ENCODE peak calls at places on chromosomes 2 and 18, in ten cellular contexts. One of them, this sample, is unnamed.

GRCh38 chr2:112483047-112483473 is 1.1 kb downstream of the TTL start:
- DNase-seq in ascending aorta: no peak
- DNase-seq in WTC11: peak
- DNase-seq in psoas muscle: no peak
- DNase-seq in pancreas: no peak
- DNase-seq in bronchial epithelial cell: peak
- DNase-seq in upper lobe of right lung: no peak
- DNase-seq in stomach: no peak
- DNase-seq in cardiac fibroblast: peak
- DNase-seq in fibroblast of pulmonary artery: peak
- DNase-seq in this sample: no peak

GRCh38 chr2:14148186-14148585 is 484.3 kb upstream of the LRATD1 start:
- DNase-seq in ascending aorta: no peak
- DNase-seq in WTC11: no peak
- DNase-seq in psoas muscle: no peak
- DNase-seq in pancreas: no peak
- DNase-seq in bronchial epithelial cell: peak
- DNase-seq in upper lobe of right lung: no peak
- DNase-seq in stomach: no peak
- DNase-seq in cardiac fibroblast: peak
- DNase-seq in fibroblast of pulmonary artery: peak
- DNase-seq in this sample: no peak

GRCh38 chr2:127968610-127969339 is 59.1 kb downstream of the SAP130 start:
- DNase-seq in ascending aorta: no peak
- DNase-seq in WTC11: no peak
- DNase-seq in psoas muscle: peak
- DNase-seq in pancreas: no peak
- DNase-seq in bronchial epithelial cell: peak
- DNase-seq in upper lobe of right lung: no peak
- DNase-seq in stomach: no peak
- DNase-seq in cardiac fibroblast: no peak
- DNase-seq in fibroblast of pulmonary artery: no peak
- DNase-seq in this sample: no peak

GRCh38 chr18:25743661-25744151 is 346.7 kb downstream of the SS18 start:
- DNase-seq in ascending aorta: no peak
- DNase-seq in WTC11: peak
- DNase-seq in psoas muscle: no peak
- DNase-seq in pancreas: peak
- DNase-seq in bronchial epithelial cell: no peak
- DNase-seq in upper lobe of right lung: no peak
- DNase-seq in stomach: no peak
- DNase-seq in cardiac fibroblast: no peak
- DNase-seq in fibroblast of pulmonary artery: no peak
- DNase-seq in this sample: no peak

GRCh38 chr18:9673296-9674251 is 34.5 kb upstream of the RAB31 start:
- DNase-seq in ascending aorta: no peak
- DNase-seq in WTC11: no peak
- DNase-seq in psoas muscle: no peak
- DNase-seq in pancreas: no peak
- DNase-seq in bronchial epithelial cell: peak
- DNase-seq in upper lobe of right lung: no peak
- DNase-seq in stomach: peak
- DNase-seq in cardiac fibroblast: peak
- DNase-seq in fibroblast of pulmonary artery: peak
- DNase-seq in this sample: peak

GRCh38 chr2:172404824-172405223 is 22.6 kb upstream of the ITGA6 start:
- DNase-seq in ascending aorta: no peak
- DNase-seq in WTC11: no peak
- DNase-seq in psoas muscle: no peak
- DNase-seq in pancreas: no peak
- DNase-seq in bronchial epithelial cell: peak
- DNase-seq in upper lobe of right lung: no peak
- DNase-seq in stomach: no peak
- DNase-seq in cardiac fibroblast: peak
- DNase-seq in fibroblast of pulmonary artery: peak
- DNase-seq in this sample: no peak

GRCh38 chr2:85852979-85853498 is 35.8 kb downstream of the ST3GAL5 start:
- DNase-seq in ascending aorta: peak
- DNase-seq in WTC11: no peak
- DNase-seq in psoas muscle: no peak
- DNase-seq in pancreas: no peak
- DNase-seq in bronchial epithelial cell: no peak
- DNase-seq in upper lobe of right lung: no peak
- DNase-seq in stomach: peak
- DNase-seq in cardiac fibroblast: no peak
- DNase-seq in fibroblast of pulmonary artery: no peak
- DNase-seq in this sample: peak

GRCh38 chr2:69694894-69695849 is 46.8 kb upstream of the ANXA4 start:
- DNase-seq in ascending aorta: no peak
- DNase-seq in WTC11: no peak
- DNase-seq in psoas muscle: no peak
- DNase-seq in pancreas: no peak
- DNase-seq in bronchial epithelial cell: peak
- DNase-seq in upper lobe of right lung: no peak
- DNase-seq in stomach: no peak
- DNase-seq in cardiac fibroblast: peak
- DNase-seq in fibroblast of pulmonary artery: peak
- DNase-seq in this sample: no peak

GRCh38 chr2:53600835-53601234 is 166.8 kb upstream of the CHAC2 start:
- DNase-seq in ascending aorta: no peak
- DNase-seq in WTC11: no peak
- DNase-seq in psoas muscle: no peak
- DNase-seq in pancreas: no peak
- DNase-seq in bronchial epithelial cell: peak
- DNase-seq in upper lobe of right lung: no peak
- DNase-seq in stomach: no peak
- DNase-seq in cardiac fibroblast: no peak
- DNase-seq in fibroblast of pulmonary artery: no peak
- DNase-seq in this sample: no peak

GRCh38 chr2:207137922-207138321 is 27.8 kb downstream of the KLF7 start:
- DNase-seq in ascending aorta: no peak
- DNase-seq in WTC11: no peak
- DNase-seq in psoas muscle: no peak
- DNase-seq in pancreas: no peak
- DNase-seq in bronchial epithelial cell: no peak
- DNase-seq in upper lobe of right lung: no peak
- DNase-seq in stomach: no peak
- DNase-seq in cardiac fibroblast: no peak
- DNase-seq in fibroblast of pulmonary artery: no peak
- DNase-seq in this sample: no peak
- TF ChIP-seq CTCF in ascending aorta: no peak
- TF ChIP-seq CTCF in WTC11: no peak
- TF ChIP-seq CTCF in psoas muscle: no peak
- TF ChIP-seq CTCF in pancreas: no peak
- TF ChIP-seq CTCF in bronchial epithelial cell: no peak
- TF ChIP-seq CTCF in upper lobe of right lung: no peak
- TF ChIP-seq CTCF in stomach: no peak
- TF ChIP-seq CTCF in cardiac fibroblast: no peak
- TF ChIP-seq CTCF in fibroblast of pulmonary artery: no peak
- TF ChIP-seq CTCF in this sample: no peak

GRCh38 chr2:74278694-74279093 is 64.5 kb downstream of the SLC4A5 start:
- DNase-seq in ascending aorta: no peak
- DNase-seq in WTC11: no peak
- DNase-seq in psoas muscle: no peak
- DNase-seq in pancreas: no peak
- DNase-seq in bronchial epithelial cell: no peak
- DNase-seq in upper lobe of right lung: no peak
- DNase-seq in stomach: no peak
- DNase-seq in cardiac fibroblast: no peak
- DNase-seq in fibroblast of pulmonary artery: no peak
- DNase-seq in this sample: no peak

GRCh38 chr2:74269667-74270066 is 71.3 kb downstream of the MTHFD2 start:
- DNase-seq in ascending aorta: no peak
- DNase-seq in WTC11: no peak
- DNase-seq in psoas muscle: no peak
- DNase-seq in pancreas: no peak
- DNase-seq in bronchial epithelial cell: no peak
- DNase-seq in upper lobe of right lung: no peak
- DNase-seq in stomach: no peak
- DNase-seq in cardiac fibroblast: no peak
- DNase-seq in fibroblast of pulmonary artery: no peak
- DNase-seq in this sample: no peak

GRCh38 chr2:74278176-74278575 is 65.0 kb downstream of the SLC4A5 start:
- DNase-seq in ascending aorta: no peak
- DNase-seq in WTC11: no peak
- DNase-seq in psoas muscle: no peak
- DNase-seq in pancreas: no peak
- DNase-seq in bronchial epithelial cell: no peak
- DNase-seq in upper lobe of right lung: no peak
- DNase-seq in stomach: no peak
- DNase-seq in cardiac fibroblast: no peak
- DNase-seq in fibroblast of pulmonary artery: no peak
- DNase-seq in this sample: no peak

GRCh38 chr2:74281141-74281540 is 62.1 kb downstream of the SLC4A5 start:
- DNase-seq in ascending aorta: no peak
- DNase-seq in WTC11: no peak
- DNase-seq in psoas muscle: no peak
- DNase-seq in pancreas: no peak
- DNase-seq in bronchial epithelial cell: no peak
- DNase-seq in upper lobe of right lung: no peak
- DNase-seq in stomach: no peak
- DNase-seq in cardiac fibroblast: no peak
- DNase-seq in fibroblast of pulmonary artery: no peak
- DNase-seq in this sample: no peak

DNA sequence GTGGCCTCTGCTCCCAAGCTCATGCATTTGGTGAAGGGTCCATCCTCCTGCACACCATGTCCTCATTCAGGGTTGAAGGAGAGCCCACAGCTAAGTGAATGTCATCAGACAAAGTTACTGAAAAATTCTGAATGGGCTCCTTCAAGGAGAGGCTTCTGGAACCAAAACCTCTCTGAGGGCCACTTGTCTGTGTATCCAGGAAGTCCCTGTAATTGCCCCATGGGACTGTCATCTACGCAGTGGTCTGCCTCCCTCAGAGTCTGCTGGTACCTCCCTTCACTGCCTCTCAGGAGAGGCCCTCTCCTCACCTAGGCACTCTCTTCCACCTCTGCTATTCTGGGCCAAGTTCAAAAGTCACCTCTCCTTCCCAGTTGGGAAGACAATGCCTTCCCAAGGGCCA is 68.0 kb downstream of the SLC4A5 start:
- DNase-seq in ascending aorta: no peak
- DNase-seq in WTC11: no peak
- DNase-seq in psoas muscle: no peak
- DNase-seq in pancreas: no peak
- DNase-seq in bronchial epithelial cell: no peak
- DNase-seq in upper lobe of right lung: no peak
- DNase-seq in stomach: no peak
- DNase-seq in cardiac fibroblast: no peak
- DNase-seq in fibroblast of pulmonary artery: no peak
- DNase-seq in this sample: no peak
- TF ChIP-seq CTCF in ascending aorta: no peak
- TF ChIP-seq CTCF in WTC11: no peak
- TF ChIP-seq CTCF in psoas muscle: no peak
- TF ChIP-seq CTCF in pancreas: no peak
- TF ChIP-seq CTCF in bronchial epithelial cell: no peak
- TF ChIP-seq CTCF in upper lobe of right lung: no peak
- TF ChIP-seq CTCF in stomach: no peak
- TF ChIP-seq CTCF in cardiac fibroblast: no peak
- TF ChIP-seq CTCF in fibroblast of pulmonary artery: no peak
- TF ChIP-seq CTCF in this sample: no peak

DNA sequence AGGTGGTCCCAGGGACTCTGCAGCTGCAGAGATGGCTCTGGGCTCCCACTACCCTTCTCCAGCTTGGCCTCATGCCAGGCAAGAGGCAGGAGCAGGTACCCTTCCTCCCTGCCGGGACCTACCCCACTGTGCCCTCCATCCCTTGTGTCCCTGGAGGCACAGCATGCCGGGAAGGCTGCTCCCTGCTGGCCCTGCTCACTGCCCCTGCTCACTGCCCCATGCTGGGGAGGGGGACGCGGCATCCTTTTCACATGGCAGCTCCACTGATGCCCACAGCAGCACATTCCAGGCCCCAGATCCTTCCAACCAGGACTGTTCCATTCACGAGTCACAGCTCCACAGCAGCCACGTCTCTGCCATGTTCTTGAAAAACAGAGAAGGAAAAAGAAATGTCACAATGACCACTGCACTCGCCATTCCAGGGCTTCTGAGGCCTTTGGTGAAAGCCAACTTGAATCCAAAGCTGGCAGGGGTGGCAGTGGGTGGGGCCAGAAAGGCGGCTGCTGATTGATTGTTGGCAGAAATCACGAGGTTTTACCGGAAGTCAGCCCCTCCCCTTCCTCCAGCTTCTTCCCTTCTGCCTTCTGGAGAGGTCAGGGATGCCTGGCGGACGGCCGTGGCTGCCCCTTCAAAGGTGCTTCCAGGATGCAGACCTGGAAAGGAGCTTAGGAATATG is 268.0 kb downstream of the CYP26B1 start:
- DNase-seq in ascending aorta: no peak
- DNase-seq in WTC11: no peak
- DNase-seq in psoas muscle: peak
- DNase-seq in pancreas: no peak
- DNase-seq in bronchial epithelial cell: no peak
- DNase-seq in upper lobe of right lung: no peak
- DNase-seq in stomach: no peak
- DNase-seq in cardiac fibroblast: no peak
- DNase-seq in fibroblast of pulmonary artery: no peak
- DNase-seq in this sample: no peak
- TF ChIP-seq CTCF in ascending aorta: no peak
- TF ChIP-seq CTCF in WTC11: no peak
- TF ChIP-seq CTCF in psoas muscle: no peak
- TF ChIP-seq CTCF in pancreas: no peak
- TF ChIP-seq CTCF in bronchial epithelial cell: no peak
- TF ChIP-seq CTCF in upper lobe of right lung: no peak
- TF ChIP-seq CTCF in stomach: no peak
- TF ChIP-seq CTCF in cardiac fibroblast: no peak
- TF ChIP-seq CTCF in fibroblast of pulmonary artery: no peak
- TF ChIP-seq CTCF in this sample: no peak

GRCh38 chr18:47932603-47933002 is 2.1 kb upstream of the SMAD2 start:
- DNase-seq in ascending aorta: no peak
- DNase-seq in WTC11: no peak
- DNase-seq in psoas muscle: no peak
- DNase-seq in pancreas: no peak
- DNase-seq in bronchial epithelial cell: no peak
- DNase-seq in upper lobe of right lung: no peak
- DNase-seq in stomach: no peak
- DNase-seq in cardiac fibroblast: no peak
- DNase-seq in fibroblast of pulmonary artery: no peak
- DNase-seq in this sample: no peak
- TF ChIP-seq CTCF in ascending aorta: no peak
- TF ChIP-seq CTCF in WTC11: no peak
- TF ChIP-seq CTCF in psoas muscle: no peak
- TF ChIP-seq CTCF in pancreas: no peak
- TF ChIP-seq CTCF in bronchial epithelial cell: no peak
- TF ChIP-seq CTCF in upper lobe of right lung: peak
- TF ChIP-seq CTCF in stomach: no peak
- TF ChIP-seq CTCF in cardiac fibroblast: no peak
- TF ChIP-seq CTCF in fibroblast of pulmonary artery: no peak
- TF ChIP-seq CTCF in this sample: no peak

GRCh38 chr2:156619021-156619539 is 182.9 kb downstream of the GPD2 start:
- DNase-seq in ascending aorta: no peak
- DNase-seq in WTC11: no peak
- DNase-seq in psoas muscle: no peak
- DNase-seq in pancreas: no peak
- DNase-seq in bronchial epithelial cell: no peak
- DNase-seq in upper lobe of right lung: no peak
- DNase-seq in stomach: no peak
- DNase-seq in cardiac fibroblast: no peak
- DNase-seq in fibroblast of pulmonary artery: no peak
- DNase-seq in this sample: no peak
- TF ChIP-seq CTCF in ascending aorta: no peak
- TF ChIP-seq CTCF in WTC11: no peak
- TF ChIP-seq CTCF in psoas muscle: no peak
- TF ChIP-seq CTCF in pancreas: no peak
- TF ChIP-seq CTCF in bronchial epithelial cell: no peak
- TF ChIP-seq CTCF in upper lobe of right lung: no peak
- TF ChIP-seq CTCF in stomach: no peak
- TF ChIP-seq CTCF in cardiac fibroblast: no peak
- TF ChIP-seq CTCF in fibroblast of pulmonary artery: no peak
- TF ChIP-seq CTCF in this sample: no peak

GRCh38 chr18:21912339-21913239 is 172.0 kb downstream of the MIB1 start:
- DNase-seq in ascending aorta: no peak
- DNase-seq in WTC11: no peak
- DNase-seq in psoas muscle: no peak
- DNase-seq in pancreas: no peak
- DNase-seq in bronchial epithelial cell: no peak
- DNase-seq in upper lobe of right lung: no peak
- DNase-seq in stomach: no peak
- DNase-seq in cardiac fibroblast: no peak
- DNase-seq in fibroblast of pulmonary artery: no peak
- DNase-seq in this sample: peak
- TF ChIP-seq CTCF in ascending aorta: no peak
- TF ChIP-seq CTCF in WTC11: no peak
- TF ChIP-seq CTCF in psoas muscle: no peak
- TF ChIP-seq CTCF in pancreas: no peak
- TF ChIP-seq CTCF in bronchial epithelial cell: no peak
- TF ChIP-seq CTCF in upper lobe of right lung: no peak
- TF ChIP-seq CTCF in stomach: no peak
- TF ChIP-seq CTCF in cardiac fibroblast: peak
- TF ChIP-seq CTCF in fibroblast of pulmonary artery: no peak
- TF ChIP-seq CTCF in this sample: no peak